ENCODE peak calls at places on chromosomes 11 and 22, in ten cellular contexts. One of them, this sample, is unnamed.

GRCh38 chr11:62908468-62909072 is 12.6 kb downstream of the CHRM1 start:
- DNase-seq in AG09309: no peak
- DNase-seq in heart right ventricle: no peak
- DNase-seq in ovary: no peak
- DNase-seq in cardiac fibroblast: no peak
- DNase-seq in Calu3: no peak
- DNase-seq in epithelial cell of esophagus: no peak
- DNase-seq in nephron progenitor cell: no peak
- DNase-seq in GM12865: no peak
- DNase-seq in keratinocyte: no peak
- DNase-seq in this sample: no peak

GRCh38 chr11:113991170-113991569 is 16.3 kb downstream of the HTR3A start:
- DNase-seq in AG09309: no peak
- DNase-seq in heart right ventricle: peak; percentile 17
- DNase-seq in ovary: no peak
- DNase-seq in cardiac fibroblast: peak; percentile 58
- DNase-seq in Calu3: peak; percentile 6
- DNase-seq in epithelial cell of esophagus: peak; percentile 52
- DNase-seq in nephron progenitor cell: peak; percentile 89
- DNase-seq in GM12865: no peak
- DNase-seq in keratinocyte: no peak
- DNase-seq in this sample: no peak

GRCh38 chr11:74543991-74544390 is 48.4 kb upstream of the POLD3 start:
- DNase-seq in AG09309: no peak
- DNase-seq in heart right ventricle: no peak
- DNase-seq in ovary: no peak
- DNase-seq in cardiac fibroblast: no peak
- DNase-seq in Calu3: no peak
- DNase-seq in epithelial cell of esophagus: peak; percentile 71
- DNase-seq in nephron progenitor cell: no peak
- DNase-seq in GM12865: no peak
- DNase-seq in keratinocyte: no peak
- DNase-seq in this sample: peak; percentile 39

GRCh38 chr11:70468256-70469230 is 70.2 kb downstream of the CTTN start:
- DNase-seq in AG09309: no peak
- DNase-seq in heart right ventricle: no peak
- DNase-seq in ovary: no peak
- DNase-seq in cardiac fibroblast: peak; percentile 34
- DNase-seq in Calu3: no peak
- DNase-seq in epithelial cell of esophagus: no peak
- DNase-seq in nephron progenitor cell: no peak
- DNase-seq in GM12865: no peak
- DNase-seq in keratinocyte: no peak
- DNase-seq in this sample: no peak

GRCh38 chr22:50622723-50623327 is 5.1 kb downstream of the ARSA start:
- DNase-seq in AG09309: no peak
- DNase-seq in heart right ventricle: no peak
- DNase-seq in ovary: no peak
- DNase-seq in cardiac fibroblast: no peak
- DNase-seq in Calu3: peak; percentile 83
- DNase-seq in epithelial cell of esophagus: peak; percentile 70
- DNase-seq in nephron progenitor cell: no peak
- DNase-seq in GM12865: no peak
- DNase-seq in keratinocyte: no peak
- DNase-seq in this sample: no peak

GRCh38 chr22:43693245-43693644 is 118.9 kb downstream of the EFCAB6 start:
- DNase-seq in AG09309: no peak
- DNase-seq in heart right ventricle: no peak
- DNase-seq in ovary: no peak
- DNase-seq in cardiac fibroblast: no peak
- DNase-seq in Calu3: no peak
- DNase-seq in epithelial cell of esophagus: no peak
- DNase-seq in nephron progenitor cell: no peak
- DNase-seq in GM12865: no peak
- DNase-seq in keratinocyte: no peak
- DNase-seq in this sample: no peak

GRCh38 chr11:6203327-6203726 is 2.0 kb upstream of the C11orf42 start:
- DNase-seq in AG09309: no peak
- DNase-seq in heart right ventricle: no peak
- DNase-seq in ovary: no peak
- DNase-seq in cardiac fibroblast: no peak
- DNase-seq in Calu3: no peak
- DNase-seq in epithelial cell of esophagus: no peak
- DNase-seq in nephron progenitor cell: no peak
- DNase-seq in GM12865: peak; percentile 67
- DNase-seq in keratinocyte: no peak
- DNase-seq in this sample: no peak

GRCh38 chr11:115222218-115222862 is 281.9 kb downstream of the CADM1 start:
- DNase-seq in AG09309: peak; percentile 55
- DNase-seq in heart right ventricle: no peak
- DNase-seq in ovary: no peak
- DNase-seq in cardiac fibroblast: peak; percentile 7
- DNase-seq in Calu3: no peak
- DNase-seq in epithelial cell of esophagus: peak; percentile 96
- DNase-seq in nephron progenitor cell: no peak
- DNase-seq in GM12865: peak; percentile 96
- DNase-seq in keratinocyte: peak; percentile 56
- DNase-seq in this sample: no peak

GRCh38 chr22:25829808-25830777 is 88.1 kb downstream of the MYO18B start:
- DNase-seq in AG09309: no peak
- DNase-seq in heart right ventricle: peak; percentile 31
- DNase-seq in ovary: no peak
- DNase-seq in cardiac fibroblast: no peak
- DNase-seq in Calu3: no peak
- DNase-seq in epithelial cell of esophagus: no peak
- DNase-seq in nephron progenitor cell: no peak
- DNase-seq in GM12865: no peak
- DNase-seq in keratinocyte: no peak
- DNase-seq in this sample: no peak

GRCh38 chr11:14644396-14645246 is 1.0 kb downstream of the PDE3B start:
- DNase-seq in AG09309: no peak
- DNase-seq in heart right ventricle: peak; percentile 15
- DNase-seq in ovary: peak; percentile 8
- DNase-seq in cardiac fibroblast: peak; percentile 13
- DNase-seq in Calu3: peak; percentile 45
- DNase-seq in epithelial cell of esophagus: peak; percentile 28
- DNase-seq in nephron progenitor cell: peak; percentile 62
- DNase-seq in GM12865: peak; percentile 52
- DNase-seq in keratinocyte: no peak
- DNase-seq in this sample: peak; percentile 73

GRCh38 chr11:68643576-68643975 is 40.8 kb upstream of the GAL start:
- DNase-seq in AG09309: no peak
- DNase-seq in heart right ventricle: no peak
- DNase-seq in ovary: no peak
- DNase-seq in cardiac fibroblast: peak; percentile 36
- DNase-seq in Calu3: no peak
- DNase-seq in epithelial cell of esophagus: peak; percentile 29
- DNase-seq in nephron progenitor cell: no peak
- DNase-seq in GM12865: no peak
- DNase-seq in keratinocyte: no peak
- DNase-seq in this sample: no peak
- TF ChIP-seq CTCF in AG09309: no peak
- TF ChIP-seq CTCF in heart right ventricle: no peak
- TF ChIP-seq CTCF in ovary: no peak
- TF ChIP-seq CTCF in cardiac fibroblast: no peak
- TF ChIP-seq CTCF in Calu3: no peak
- TF ChIP-seq CTCF in epithelial cell of esophagus: no peak
- TF ChIP-seq CTCF in nephron progenitor cell: no peak
- TF ChIP-seq CTCF in GM12865: no peak
- TF ChIP-seq CTCF in keratinocyte: peak; percentile 43
- TF ChIP-seq CTCF in this sample: no peak

GRCh38 chr11:95711162-95711944 is 78.2 kb downstream of the FAM76B start:
- DNase-seq in AG09309: peak; percentile 7
- DNase-seq in heart right ventricle: peak; percentile 19
- DNase-seq in ovary: peak; percentile 50
- DNase-seq in cardiac fibroblast: peak; percentile 42
- DNase-seq in Calu3: no peak
- DNase-seq in epithelial cell of esophagus: no peak
- DNase-seq in nephron progenitor cell: no peak
- DNase-seq in GM12865: peak; percentile 38
- DNase-seq in keratinocyte: no peak
- DNase-seq in this sample: no peak

GRCh38 chr11:95715777-95716241 is 73.8 kb downstream of the FAM76B start:
- DNase-seq in AG09309: no peak
- DNase-seq in heart right ventricle: no peak
- DNase-seq in ovary: no peak
- DNase-seq in cardiac fibroblast: peak; percentile 48
- DNase-seq in Calu3: peak; percentile 51
- DNase-seq in epithelial cell of esophagus: peak; percentile 80
- DNase-seq in nephron progenitor cell: no peak
- DNase-seq in GM12865: peak; percentile 81
- DNase-seq in keratinocyte: peak; percentile 19
- DNase-seq in this sample: no peak

GRCh38 chr11:95714853-95715776 is 74.5 kb downstream of the FAM76B start:
- DNase-seq in AG09309: no peak
- DNase-seq in heart right ventricle: no peak
- DNase-seq in ovary: no peak
- DNase-seq in cardiac fibroblast: no peak
- DNase-seq in Calu3: no peak
- DNase-seq in epithelial cell of esophagus: no peak
- DNase-seq in nephron progenitor cell: no peak
- DNase-seq in GM12865: no peak
- DNase-seq in keratinocyte: no peak
- DNase-seq in this sample: no peak

GRCh38 chr11:95711945-95712221 is 77.7 kb downstream of the FAM76B start:
- DNase-seq in AG09309: no peak
- DNase-seq in heart right ventricle: no peak
- DNase-seq in ovary: no peak
- DNase-seq in cardiac fibroblast: no peak
- DNase-seq in Calu3: no peak
- DNase-seq in epithelial cell of esophagus: no peak
- DNase-seq in nephron progenitor cell: no peak
- DNase-seq in GM12865: no peak
- DNase-seq in keratinocyte: no peak
- DNase-seq in this sample: no peak

DNA sequence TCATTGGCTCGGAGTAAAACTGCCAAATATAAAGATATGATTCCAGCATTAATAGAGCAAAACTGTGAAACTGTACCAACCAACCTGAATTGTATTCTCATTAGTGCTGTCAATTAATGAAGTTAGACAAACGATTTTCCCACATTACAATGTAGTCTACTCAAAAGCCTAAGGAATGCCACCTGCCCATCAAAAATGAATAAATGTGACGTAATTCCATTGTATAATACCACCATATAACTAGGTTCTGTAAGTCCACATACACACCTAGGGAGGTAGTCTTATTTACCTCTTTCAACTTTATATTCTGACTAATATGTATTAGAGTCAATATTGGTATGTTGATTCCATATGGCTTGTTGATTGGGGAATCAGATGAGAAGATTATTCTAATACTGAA is 76.2 kb downstream of the FAM76B start:
- DNase-seq in AG09309: no peak
- DNase-seq in heart right ventricle: no peak
- DNase-seq in ovary: no peak
- DNase-seq in cardiac fibroblast: no peak
- DNase-seq in Calu3: no peak
- DNase-seq in epithelial cell of esophagus: no peak
- DNase-seq in nephron progenitor cell: no peak
- DNase-seq in GM12865: no peak
- DNase-seq in keratinocyte: no peak
- DNase-seq in this sample: no peak
- TF ChIP-seq CTCF in AG09309: no peak
- TF ChIP-seq CTCF in heart right ventricle: no peak
- TF ChIP-seq CTCF in ovary: no peak
- TF ChIP-seq CTCF in cardiac fibroblast: no peak
- TF ChIP-seq CTCF in Calu3: no peak
- TF ChIP-seq CTCF in epithelial cell of esophagus: no peak
- TF ChIP-seq CTCF in nephron progenitor cell: no peak
- TF ChIP-seq CTCF in GM12865: no peak
- TF ChIP-seq CTCF in keratinocyte: no peak
- TF ChIP-seq CTCF in this sample: no peak

GRCh38 chr11:35144103-35144741 is 5.3 kb downstream of the CD44 start:
- DNase-seq in AG09309: peak; percentile 35
- DNase-seq in heart right ventricle: no peak
- DNase-seq in ovary: no peak
- DNase-seq in cardiac fibroblast: peak; percentile 62
- DNase-seq in Calu3: peak; percentile 24
- DNase-seq in epithelial cell of esophagus: peak; percentile 84
- DNase-seq in nephron progenitor cell: no peak
- DNase-seq in GM12865: peak; percentile 92
- DNase-seq in keratinocyte: no peak
- DNase-seq in this sample: no peak
- TF ChIP-seq CTCF in AG09309: no peak
- TF ChIP-seq CTCF in heart right ventricle: no peak
- TF ChIP-seq CTCF in ovary: no peak
- TF ChIP-seq CTCF in cardiac fibroblast: peak; percentile 3
- TF ChIP-seq CTCF in Calu3: no peak
- TF ChIP-seq CTCF in epithelial cell of esophagus: no peak
- TF ChIP-seq CTCF in nephron progenitor cell: no peak
- TF ChIP-seq CTCF in GM12865: no peak
- TF ChIP-seq CTCF in keratinocyte: peak; percentile 3
- TF ChIP-seq CTCF in this sample: no peak

GRCh38 chr11:107076832-107077231 is 58.6 kb upstream of the GUCY1A2 start:
- DNase-seq in AG09309: no peak
- DNase-seq in heart right ventricle: no peak
- DNase-seq in ovary: no peak
- DNase-seq in cardiac fibroblast: no peak
- DNase-seq in Calu3: no peak
- DNase-seq in epithelial cell of esophagus: no peak
- DNase-seq in nephron progenitor cell: no peak
- DNase-seq in GM12865: no peak
- DNase-seq in keratinocyte: no peak
- DNase-seq in this sample: no peak

GRCh38 chr11:107078375-107078774 is 60.1 kb upstream of the GUCY1A2 start:
- DNase-seq in AG09309: no peak
- DNase-seq in heart right ventricle: no peak
- DNase-seq in ovary: no peak
- DNase-seq in cardiac fibroblast: no peak
- DNase-seq in Calu3: no peak
- DNase-seq in epithelial cell of esophagus: peak; percentile 6
- DNase-seq in nephron progenitor cell: no peak
- DNase-seq in GM12865: no peak
- DNase-seq in keratinocyte: no peak
- DNase-seq in this sample: no peak
- TF ChIP-seq CTCF in AG09309: no peak
- TF ChIP-seq CTCF in heart right ventricle: no peak
- TF ChIP-seq CTCF in ovary: no peak
- TF ChIP-seq CTCF in cardiac fibroblast: no peak
- TF ChIP-seq CTCF in Calu3: no peak
- TF ChIP-seq CTCF in epithelial cell of esophagus: no peak
- TF ChIP-seq CTCF in nephron progenitor cell: no peak
- TF ChIP-seq CTCF in GM12865: no peak
- TF ChIP-seq CTCF in keratinocyte: peak; percentile 26
- TF ChIP-seq CTCF in this sample: no peak